ENCODE peak calls at places on chromosomes 12 and 14, in five cellular contexts. N, R, M, K and F are unnamed samples.

GRCh38 chr14:55354500-55354899 is 57.1 kb downstream of the ATG14 start:
- DNase-seq in N (peak), R (no peak), M (no peak), K (peak), F (no peak)

GRCh38 chr12:104748790-104749189 is 209.3 kb downstream of the SLC41A2 start:
- DNase-seq in N (no peak), R (no peak), M (peak), K (no peak), F (no peak)

GRCh38 chr12:50545783-50546182 is 41.0 kb downstream of the DIP2B start:
- DNase-seq in N (no peak), R (no peak), M (no peak), K (no peak), F (no peak)

GRCh38 chr12:29187756-29188155 is 38.7 kb downstream of the FAR2 start:
- DNase-seq in N (no peak), R (no peak), M (no peak), K (no peak), F (no peak)

GRCh38 chr12:62291888-62292760 is 31.9 kb downstream of the USP15 start:
- DNase-seq in N (no peak), R (no peak), M (no peak), K (no peak), F (peak)

GRCh38 chr12:109567967-109568366 is 5.3 kb downstream of the MMAB start:
- DNase-seq in N (no peak), R (no peak), M (no peak), K (no peak), F (no peak)

GRCh38 chr14:88856786-88857366 is 32.4 kb downstream of the TTC8 start:
- DNase-seq in N (no peak), R (no peak), M (no peak), K (no peak), F (no peak)

GRCh38 chr12:129847063-129847462 is 56.8 kb downstream of the TMEM132D start:
- DNase-seq in N (no peak), R (no peak), M (no peak), K (no peak), F (no peak)

GRCh38 chr12:28269851-28270250 is 79.6 kb downstream of the CCDC91 start:
- DNase-seq in N (no peak), R (no peak), M (no peak), K (no peak), F (no peak)

GRCh38 chr12:122427403-122427802 is 4.9 kb upstream of the CLIP1 start:
- DNase-seq in N (no peak), R (no peak), M (no peak), K (no peak), F (no peak)

GRCh38 chr12:6935221-6935550 is 7.4 kb downstream of the ATN1 start:
- DNase-seq in N (no peak), R (no peak), M (no peak), K (no peak), F (no peak)

GRCh38 chr12:52822771-52823510 is 9.0 kb upstream of the KRT4 start:
- DNase-seq in N (no peak), R (no peak), M (no peak), K (no peak), F (no peak)

GRCh38 chr12:12807970-12808702 is 5.0 kb upstream of the DDX47 start:
- DNase-seq in N (peak), R (no peak), M (no peak), K (no peak), F (no peak)

GRCh38 chr14:101754893-101755292 is 6.6 kb upstream of the PPP2R5C start:
- DNase-seq in N (no peak), R (no peak), M (no peak), K (no peak), F (no peak)

GRCh38 chr14:69535230-69535848 is 39.3 kb downstream of the CCDC177 start:
- DNase-seq in N (peak), R (peak), M (peak), K (peak), F (no peak)

GRCh38 chr12:113119980-113120669 is 15.4 kb downstream of the RASAL1 start:
- DNase-seq in N (no peak), R (no peak), M (no peak), K (peak), F (no peak)

GRCh38 chr14:70121521-70121920 is 67.2 kb downstream of the SLC8A3 start:
- DNase-seq in N (no peak), R (no peak), M (no peak), K (peak), F (no peak)

GRCh38 chr14:58560208-58560607 is 77.6 kb upstream of the DACT1 start:
- DNase-seq in N (no peak), R (no peak), M (no peak), K (no peak), F (no peak)

GRCh38 chr12:99959549-99960170 is 25.1 kb downstream of the ANKS1B start:
- DNase-seq in N (no peak), R (peak), M (no peak), K (no peak), F (no peak)

GRCh38 chr12:74021937-74022336 is 515.7 kb upstream of the ATXN7L3B start:
- DNase-seq in N (peak), R (no peak), M (no peak), K (peak), F (peak)

GRCh38 chr12:7096006-7096903 is 4.0 kb upstream of the C1R start:
- DNase-seq in N (no peak), R (no peak), M (no peak), K (no peak), F (no peak)

GRCh38 chr12:60926256-60926655 is 1330.4 kb downstream of the SLC16A7 start:
- DNase-seq in N (no peak), R (no peak), M (no peak), K (peak), F (no peak)

GRCh38 chr12:50419112-50419909 is 18.6 kb downstream of the LARP4 start:
- DNase-seq in N (no peak), R (no peak), M (no peak), K (no peak), F (no peak)

GRCh38 chr12:52090291-52090690 is 10.8 kb downstream of the SMIM41 start:
- DNase-seq in N (no peak), R (no peak), M (no peak), K (no peak), F (no peak)

GRCh38 chr12:65607271-65607880 is 216.9 kb upstream of the HMGA2 start:
- DNase-seq in N (peak), R (no peak), M (no peak), K (no peak), F (no peak)
- H3K4me3 ChIP-seq in N (no peak), R (no peak), M (no peak), K (no peak), F (no peak)

GRCh38 chr14:90642239-90642717 is 174.0 kb downstream of the TTC7B start:
- DNase-seq in N (no peak), R (no peak), M (no peak), K (peak), F (no peak)
- H3K4me3 ChIP-seq in N (no peak), R (no peak), M (no peak), K (peak), F (no peak)

GRCh38 chr14:73754911-73755360 is 40.8 kb upstream of the PNMA1 start:
- DNase-seq in N (peak), R (no peak), M (no peak), K (no peak), F (no peak)
- H3K4me3 ChIP-seq in N (peak), R (no peak), M (peak), K (no peak), F (no peak)

DNA sequence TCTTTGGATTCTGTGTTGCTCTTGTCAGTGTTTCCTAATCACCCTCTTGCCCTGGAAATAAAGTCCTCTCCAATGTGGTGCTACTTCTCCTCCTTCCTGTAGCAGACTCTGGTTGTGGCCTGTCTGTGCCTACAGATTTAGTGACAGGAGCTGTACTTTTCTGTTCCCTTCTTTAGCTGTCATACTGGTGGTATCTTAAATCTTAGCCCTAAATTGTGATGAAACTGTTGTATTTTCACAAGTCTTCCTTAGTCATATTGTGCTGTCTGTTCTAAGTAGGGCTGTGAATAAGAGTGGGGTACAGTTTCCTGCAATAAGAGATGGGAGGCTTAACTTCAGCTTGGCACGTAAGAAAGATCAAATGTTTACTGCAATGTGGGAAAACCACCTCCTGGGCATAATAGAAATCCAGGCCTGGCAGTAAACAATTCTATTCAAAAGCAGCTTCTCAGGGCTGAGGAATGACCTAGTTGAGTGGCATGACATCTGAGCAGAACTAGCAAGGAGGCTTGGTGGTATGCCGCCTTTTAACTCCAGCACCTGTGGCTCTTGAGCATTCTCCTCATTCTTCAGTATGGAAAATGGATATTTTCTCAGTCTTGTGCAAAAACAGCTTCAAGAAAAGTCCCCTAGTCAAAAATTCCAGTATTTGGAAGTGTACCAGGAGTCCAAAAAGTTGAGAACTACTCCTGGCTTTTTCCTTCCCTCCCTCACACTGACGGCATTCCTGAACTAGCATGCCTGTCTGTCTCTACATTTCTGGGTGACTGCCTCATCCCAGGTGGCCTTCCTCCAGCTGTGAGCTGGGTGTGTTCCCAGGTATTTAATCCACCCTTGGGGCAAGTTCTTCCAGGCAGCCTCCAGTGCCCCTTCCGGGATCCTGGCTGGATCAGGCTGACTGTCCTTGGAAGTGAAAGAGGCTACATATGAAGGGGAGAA is 19.5 kb downstream of the ANO6 start:
- DNase-seq in N (no peak), R (peak), M (no peak), K (peak), F (no peak)
- H3K4me3 ChIP-seq in N (no peak), R (no peak), M (no peak), K (no peak), F (no peak)

GRCh38 chr14:81176224-81176623 is 44.5 kb downstream of the GTF2A1 start:
- DNase-seq in N (peak), R (no peak), M (no peak), K (no peak), F (no peak)
- H3K4me3 ChIP-seq in N (no peak), R (no peak), M (no peak), K (no peak), F (no peak)

DNA sequence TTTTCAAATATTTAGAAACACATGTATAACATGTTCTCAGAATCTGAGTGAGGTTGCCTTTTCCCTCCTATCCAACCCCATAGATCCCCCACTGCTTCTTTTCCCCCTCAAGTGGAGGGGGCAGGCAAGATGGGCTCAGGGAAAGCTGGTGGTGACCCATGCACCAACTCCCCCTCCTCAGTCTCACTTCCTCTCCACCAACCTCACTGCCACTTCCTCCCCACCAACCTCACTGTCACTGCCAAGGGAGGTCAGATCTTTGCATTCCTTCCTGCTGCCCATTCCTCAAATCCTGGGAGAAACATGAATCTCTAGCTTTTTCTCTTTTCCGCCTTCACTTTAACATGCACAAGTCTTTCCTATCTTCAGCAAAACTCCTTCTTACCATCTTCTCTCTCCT is 48.7 kb downstream of the SPTB start:
- DNase-seq in N (no peak), R (no peak), M (no peak), K (no peak), F (no peak)
- H3K4me3 ChIP-seq in N (no peak), R (no peak), M (no peak), K (no peak), F (no peak)